ENCODE peak calls at places on chromosome 3, in ten cellular contexts. One of them, this sample, is unnamed. For H3K9me3, the result is how much of the 10 kb centered on the place peaks cover.

GRCh38 chr3:33839283-33839682 is 40.9 kb downstream of the PDCD6IP start:
- DNase-seq in uterus: no peak
- DNase-seq in ovary: no peak
- DNase-seq in right atrium auricular region: no peak
- DNase-seq in HepG2: no peak
- DNase-seq in neural progenitor cell: no peak
- DNase-seq in colonic mucosa: no peak
- DNase-seq in stomach: no peak
- DNase-seq in lung: no peak
- DNase-seq in tibial artery: no peak
- DNase-seq in this sample: no peak

GRCh38 chr3:179046497-179047353 is 24.9 kb downstream of the ZMAT3 start:
- DNase-seq in stomach: no peak
- DNase-seq in tibial artery: no peak
- DNase-seq in neural progenitor cell: no peak
- DNase-seq in uterus: no peak
- DNase-seq in ovary: no peak
- DNase-seq in lung: no peak
- DNase-seq in right atrium auricular region: no peak
- DNase-seq in colonic mucosa: no peak
- DNase-seq in HepG2: no peak
- DNase-seq in this sample: no peak

GRCh38 chr3:149277338-149277813 is 55.7 kb upstream of the CP start:
- DNase-seq in ovary: no peak
- DNase-seq in tibial artery: no peak
- DNase-seq in stomach: no peak
- DNase-seq in neural progenitor cell: no peak
- DNase-seq in uterus: no peak
- DNase-seq in right atrium auricular region: no peak
- DNase-seq in colonic mucosa: peak
- DNase-seq in lung: no peak
- DNase-seq in HepG2: peak
- DNase-seq in this sample: peak

GRCh38 chr3:124761250-124761796 is 31.1 kb downstream of the UMPS start:
- DNase-seq in tibial artery: peak
- DNase-seq in uterus: peak
- DNase-seq in stomach: peak
- DNase-seq in HepG2: peak
- DNase-seq in right atrium auricular region: peak
- DNase-seq in neural progenitor cell: peak
- DNase-seq in ovary: peak
- DNase-seq in lung: peak
- DNase-seq in colonic mucosa: peak
- DNase-seq in this sample: peak

GRCh38 chr3:178048768-178049167 is 487.5 kb upstream of the KCNMB2 start:
- DNase-seq in neural progenitor cell: no peak
- DNase-seq in HepG2: no peak
- DNase-seq in uterus: no peak
- DNase-seq in colonic mucosa: no peak
- DNase-seq in right atrium auricular region: no peak
- DNase-seq in ovary: no peak
- DNase-seq in lung: no peak
- DNase-seq in tibial artery: no peak
- DNase-seq in stomach: no peak
- DNase-seq in this sample: no peak

GRCh38 chr3:174325834-174326705 is 533.1 kb upstream of the NAALADL2 start:
- DNase-seq in colonic mucosa: no peak
- DNase-seq in lung: no peak
- DNase-seq in neural progenitor cell: no peak
- DNase-seq in stomach: no peak
- DNase-seq in tibial artery: no peak
- DNase-seq in uterus: no peak
- DNase-seq in right atrium auricular region: no peak
- DNase-seq in ovary: no peak
- DNase-seq in HepG2: no peak
- DNase-seq in this sample: no peak

GRCh38 chr3:141360888-141361598 is 7.3 kb upstream of the ZBTB38 start:
- DNase-seq in HepG2: peak
- DNase-seq in lung: peak
- DNase-seq in ovary: no peak
- DNase-seq in uterus: no peak
- DNase-seq in colonic mucosa: peak
- DNase-seq in tibial artery: no peak
- DNase-seq in stomach: no peak
- DNase-seq in right atrium auricular region: no peak
- DNase-seq in neural progenitor cell: peak
- DNase-seq in this sample: peak

GRCh38 chr3:73783811-73784210 is 159.1 kb upstream of the PDZRN3 start:
- DNase-seq in ovary: no peak
- DNase-seq in neural progenitor cell: no peak
- DNase-seq in uterus: no peak
- DNase-seq in stomach: no peak
- DNase-seq in tibial artery: no peak
- DNase-seq in HepG2: no peak
- DNase-seq in lung: no peak
- DNase-seq in right atrium auricular region: no peak
- DNase-seq in colonic mucosa: no peak
- DNase-seq in this sample: no peak

GRCh38 chr3:42519568-42519962 is 17.1 kb downstream of the VIPR1 start:
- DNase-seq in right atrium auricular region: no peak
- DNase-seq in lung: no peak
- DNase-seq in tibial artery: no peak
- DNase-seq in uterus: no peak
- DNase-seq in colonic mucosa: no peak
- DNase-seq in stomach: no peak
- DNase-seq in HepG2: no peak
- DNase-seq in ovary: no peak
- DNase-seq in neural progenitor cell: no peak
- DNase-seq in this sample: peak

GRCh38 chr3:184570035-184570434 is 8.4 kb downstream of the EPHB3 start:
- DNase-seq in uterus: no peak
- DNase-seq in neural progenitor cell: no peak
- DNase-seq in lung: no peak
- DNase-seq in tibial artery: no peak
- DNase-seq in HepG2: no peak
- DNase-seq in stomach: no peak
- DNase-seq in ovary: no peak
- DNase-seq in colonic mucosa: no peak
- DNase-seq in right atrium auricular region: no peak
- DNase-seq in this sample: no peak

GRCh38 chr3:184570501-184570900 is 8.9 kb downstream of the EPHB3 start:
- DNase-seq in neural progenitor cell: peak
- DNase-seq in stomach: no peak
- DNase-seq in ovary: no peak
- DNase-seq in uterus: no peak
- DNase-seq in lung: no peak
- DNase-seq in HepG2: no peak
- DNase-seq in right atrium auricular region: no peak
- DNase-seq in tibial artery: no peak
- DNase-seq in colonic mucosa: no peak
- DNase-seq in this sample: no peak

GRCh38 chr3:184568591-184568917 is 7.0 kb downstream of the EPHB3 start:
- DNase-seq in neural progenitor cell: no peak
- DNase-seq in ovary: no peak
- DNase-seq in right atrium auricular region: no peak
- DNase-seq in lung: no peak
- DNase-seq in HepG2: no peak
- DNase-seq in tibial artery: no peak
- DNase-seq in stomach: no peak
- DNase-seq in colonic mucosa: no peak
- DNase-seq in uterus: no peak
- DNase-seq in this sample: no peak

GRCh38 chr3:184567924-184568590 is 6.5 kb downstream of the EPHB3 start:
- DNase-seq in uterus: no peak
- DNase-seq in tibial artery: no peak
- DNase-seq in colonic mucosa: no peak
- DNase-seq in HepG2: no peak
- DNase-seq in ovary: no peak
- DNase-seq in stomach: no peak
- DNase-seq in neural progenitor cell: no peak
- DNase-seq in lung: no peak
- DNase-seq in right atrium auricular region: no peak
- DNase-seq in this sample: no peak

DNA sequence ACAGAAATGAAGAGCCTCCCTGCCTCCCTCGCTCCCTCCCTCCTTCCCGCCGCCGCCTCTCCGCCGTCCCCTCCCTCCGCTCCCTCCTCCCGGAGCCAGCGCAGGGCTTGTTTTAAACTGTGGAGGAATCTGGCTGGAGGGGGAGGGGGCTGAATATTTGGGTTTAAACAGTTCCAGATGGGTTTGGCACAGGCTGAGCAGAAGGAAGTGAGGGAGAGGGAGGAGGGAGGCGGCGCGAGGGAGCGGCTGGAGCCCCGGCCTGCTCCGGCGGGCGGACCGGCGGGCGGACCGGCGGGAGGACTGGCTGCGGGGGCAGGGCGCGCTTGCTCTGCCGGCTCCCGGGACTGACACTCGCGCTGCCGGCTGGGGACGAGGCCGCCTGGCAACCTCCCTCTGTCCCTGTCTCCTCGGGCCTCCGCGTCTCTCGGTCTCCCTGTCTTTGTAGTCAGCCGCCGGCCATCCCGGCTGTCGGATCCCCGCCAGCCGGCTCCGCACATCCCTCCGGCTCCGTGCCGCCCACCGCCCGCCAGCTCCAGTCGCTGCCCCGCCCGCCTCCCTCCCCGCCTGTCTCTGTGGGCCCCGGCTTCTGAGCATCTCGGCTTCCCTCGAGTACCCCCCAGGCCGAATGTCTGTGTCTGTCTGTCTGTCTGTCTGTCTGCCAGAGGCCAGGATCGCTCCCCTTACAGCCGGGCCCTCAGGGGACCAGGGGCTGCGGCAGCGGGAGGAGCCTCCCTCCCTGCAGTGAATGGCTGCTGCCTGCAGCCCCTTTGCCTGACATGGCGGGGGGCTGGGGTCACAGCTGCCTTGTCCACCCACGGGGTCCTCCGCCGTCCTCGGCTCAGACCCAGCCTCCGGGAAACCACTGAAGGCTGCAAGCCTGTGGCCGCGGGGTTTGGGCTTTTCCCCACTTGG is 7.6 kb downstream of the EPHB3 start:
- DNase-seq in colonic mucosa: peak
- DNase-seq in right atrium auricular region: peak
- DNase-seq in uterus: peak
- DNase-seq in neural progenitor cell: peak
- DNase-seq in stomach: peak
- DNase-seq in ovary: peak
- DNase-seq in HepG2: no peak
- DNase-seq in tibial artery: peak
- DNase-seq in lung: peak
- DNase-seq in this sample: no peak
- H3K4me3 ChIP-seq in colonic mucosa: peak
- H3K4me3 ChIP-seq in right atrium auricular region: peak
- H3K4me3 ChIP-seq in uterus: peak
- H3K4me3 ChIP-seq in neural progenitor cell: peak
- H3K4me3 ChIP-seq in stomach: peak
- H3K4me3 ChIP-seq in ovary: peak
- H3K4me3 ChIP-seq in HepG2: no peak
- H3K4me3 ChIP-seq in tibial artery: peak
- H3K4me3 ChIP-seq in lung: peak
- H3K4me3 ChIP-seq in this sample: no peak

DNA sequence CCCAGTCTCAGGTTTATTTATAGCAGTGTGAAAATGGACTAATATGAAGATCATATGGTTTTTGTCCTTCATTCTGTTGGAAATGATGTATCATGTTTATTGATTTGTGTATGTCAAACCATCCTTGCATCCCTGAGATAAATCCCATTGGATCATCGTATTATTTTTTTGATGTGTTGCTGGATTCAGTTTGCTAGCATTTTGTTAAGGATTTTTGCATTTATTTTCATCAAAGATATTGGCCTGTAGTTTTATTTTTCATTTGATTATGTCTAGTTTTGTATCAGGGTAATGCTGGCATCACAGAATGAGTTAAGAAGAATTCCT is 34.3 kb downstream of the FAIM start:
- DNase-seq in colonic mucosa: no peak
- DNase-seq in tibial artery: no peak
- DNase-seq in uterus: no peak
- DNase-seq in neural progenitor cell: no peak
- DNase-seq in ovary: no peak
- DNase-seq in stomach: no peak
- DNase-seq in right atrium auricular region: no peak
- DNase-seq in lung: no peak
- DNase-seq in HepG2: no peak
- DNase-seq in this sample: no peak
- H3K9me3 ChIP-seq in colonic mucosa: under half
- H3K9me3 ChIP-seq in tibial artery: half or more
- H3K9me3 ChIP-seq in uterus: under half
- H3K9me3 ChIP-seq in neural progenitor cell: under half
- H3K9me3 ChIP-seq in ovary: under half
- H3K9me3 ChIP-seq in stomach: under half
- H3K9me3 ChIP-seq in right atrium auricular region: under half
- H3K9me3 ChIP-seq in lung: under half
- H3K9me3 ChIP-seq in HepG2: under half
- H3K9me3 ChIP-seq in this sample: under half

DNA sequence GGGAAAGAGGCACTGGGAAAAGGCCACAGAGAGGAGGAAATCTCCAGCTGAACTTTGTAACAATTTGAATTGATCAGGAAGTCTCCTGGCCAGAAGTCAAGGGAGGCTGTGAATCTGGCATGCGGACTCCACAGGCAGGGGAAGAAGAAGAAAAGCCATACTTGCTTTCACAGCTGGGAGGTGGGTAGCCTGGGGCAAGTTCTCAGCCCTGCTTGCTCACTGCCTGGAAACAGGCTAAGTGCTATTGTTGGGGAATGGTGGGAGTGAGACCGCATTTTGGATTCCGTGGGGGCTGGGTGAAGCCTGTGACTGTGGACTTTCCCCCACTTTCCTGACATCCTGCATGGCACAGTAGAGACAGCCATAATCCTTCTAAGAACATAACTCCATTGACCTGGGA is 168.8 kb upstream of the CD96 start:
- DNase-seq in neural progenitor cell: no peak
- DNase-seq in ovary: no peak
- DNase-seq in tibial artery: no peak
- DNase-seq in HepG2: no peak
- DNase-seq in stomach: no peak
- DNase-seq in lung: no peak
- DNase-seq in colonic mucosa: no peak
- DNase-seq in right atrium auricular region: no peak
- DNase-seq in uterus: no peak
- DNase-seq in this sample: no peak
- H3K27ac ChIP-seq in neural progenitor cell: no peak
- H3K27ac ChIP-seq in ovary: no peak
- H3K27ac ChIP-seq in tibial artery: no peak
- H3K27ac ChIP-seq in HepG2: no peak
- H3K27ac ChIP-seq in stomach: no peak
- H3K27ac ChIP-seq in lung: no peak
- H3K27ac ChIP-seq in colonic mucosa: no peak
- H3K27ac ChIP-seq in right atrium auricular region: no peak
- H3K27ac ChIP-seq in uterus: no peak
- H3K27ac ChIP-seq in this sample: no peak

DNA sequence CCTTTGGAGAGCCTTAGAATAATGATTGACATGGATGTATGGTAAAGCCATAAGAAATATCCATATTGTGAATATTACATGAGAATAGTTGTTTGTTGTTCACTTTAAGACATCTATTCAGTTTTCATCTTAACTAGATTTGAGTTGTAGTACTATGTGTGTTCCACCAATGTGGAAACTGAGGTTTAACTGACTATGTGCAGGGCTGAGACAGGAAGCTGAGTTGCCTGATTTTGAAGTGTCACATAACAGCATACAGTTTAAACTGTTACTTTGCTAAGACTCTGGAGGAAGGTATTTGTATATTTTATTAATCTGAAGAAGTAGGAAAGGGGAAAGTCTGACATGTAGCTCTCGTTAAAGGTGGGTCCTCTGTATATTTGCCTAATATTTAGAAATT is 2.1 kb downstream of the ECT2 start:
- DNase-seq in tibial artery: no peak
- DNase-seq in colonic mucosa: no peak
- DNase-seq in lung: no peak
- DNase-seq in neural progenitor cell: no peak
- DNase-seq in ovary: no peak
- DNase-seq in stomach: no peak
- DNase-seq in HepG2: no peak
- DNase-seq in uterus: no peak
- DNase-seq in right atrium auricular region: no peak
- DNase-seq in this sample: no peak
- H3K4me3 ChIP-seq in tibial artery: no peak
- H3K4me3 ChIP-seq in colonic mucosa: no peak
- H3K4me3 ChIP-seq in lung: no peak
- H3K4me3 ChIP-seq in neural progenitor cell: peak
- H3K4me3 ChIP-seq in ovary: no peak
- H3K4me3 ChIP-seq in stomach: no peak
- H3K4me3 ChIP-seq in HepG2: no peak
- H3K4me3 ChIP-seq in uterus: no peak
- H3K4me3 ChIP-seq in right atrium auricular region: no peak
- H3K4me3 ChIP-seq in this sample: no peak

This sample was measured in small intestine.